ENCODE peak calls at places on chromosome 1, in eight cellular contexts. O, D, Z, T, R, F, J and C are unnamed samples.

GRCh38 chr1:55725378-55725777 is 510.2 kb upstream of the USP24 start:
- DNase-seq in D (no peak), F (no peak), J (no peak), Z (no peak), T (no peak), O (no peak), R (no peak), C (peak)

GRCh38 chr1:76209648-76210047 is 135.1 kb downstream of the ST6GALNAC3 start:
- DNase-seq in R (no peak), T (no peak), D (no peak), Z (no peak), O (no peak), F (no peak), J (no peak), C (no peak)

GRCh38 chr1:92356956-92357355 is 58.1 kb downstream of the RPAP2 start:
- DNase-seq in D (no peak), O (no peak), J (no peak), F (no peak), T (peak), Z (no peak), R (no peak), C (peak)

GRCh38 chr1:206703647-206704046 is 18.9 kb downstream of the MAPKAPK2 start:
- DNase-seq in R (no peak), Z (no peak), D (no peak), O (peak), J (no peak), T (no peak), F (no peak), C (no peak)

GRCh38 chr1:115641762-115642167 is at the start of gene VANGL1:
- DNase-seq in O (no peak), J (no peak), F (no peak), T (no peak), Z (peak), R (no peak), D (peak), C (peak)

GRCh38 chr1:14969006-14969405 is 184.5 kb upstream of the TMEM51 start:
- DNase-seq in Z (no peak), J (no peak), R (peak), O (no peak), F (no peak), D (no peak), T (no peak), C (no peak)

GRCh38 chr1:66980745-66981367 is 56.1 kb downstream of the MIER1 start:
- DNase-seq in D (no peak), O (no peak), F (no peak), R (no peak), J (no peak), Z (peak), T (peak), C (no peak)

GRCh38 chr1:89555550-89555949 is 30.9 kb downstream of the LRRC8B start:
- DNase-seq in Z (no peak), T (no peak), R (no peak), O (no peak), J (no peak), D (no peak), F (no peak), C (no peak)

GRCh38 chr1:59133997-59134396 is 162.9 kb upstream of the FGGY start:
- DNase-seq in R (no peak), J (no peak), Z (no peak), D (no peak), O (no peak), F (no peak), T (no peak), C (no peak)

GRCh38 chr1:40783001-40783905 is at the start of gene KCNQ4:
- DNase-seq in O (no peak), T (no peak), F (peak), R (no peak), Z (no peak), J (peak), D (peak), C (no peak)

GRCh38 chr1:39409055-39409816 is 82.2 kb upstream of the BMP8A start:
- DNase-seq in R (peak), D (peak), Z (peak), T (no peak), J (peak), O (no peak), F (peak), C (peak)

GRCh38 chr1:155976913-155977606 is 1.3 kb downstream of the ARHGEF2 start:
- DNase-seq in T (no peak), R (no peak), D (no peak), F (no peak), O (no peak), J (no peak), Z (no peak), C (no peak)

GRCh38 chr1:7561331-7561921 is 209.7 kb upstream of the VAMP3 start:
- DNase-seq in D (no peak), T (no peak), J (no peak), R (no peak), O (no peak), Z (no peak), F (no peak), C (no peak)

GRCh38 chr1:116806671-116807070 is 52.4 kb downstream of the CD2 start:
- DNase-seq in O (no peak), T (no peak), D (no peak), J (no peak), F (no peak), R (no peak), Z (no peak), C (no peak)

GRCh38 chr1:203996126-203996525 is 76.8 kb upstream of the SOX13 start:
- DNase-seq in D (no peak), O (no peak), J (peak), R (peak), F (no peak), Z (no peak), T (no peak), C (no peak)

GRCh38 chr1:110150330-110151174 is at the start of gene SLC6A17:
- DNase-seq in F (no peak), O (no peak), R (peak), D (no peak), J (no peak), T (no peak), Z (peak), C (peak)

GRCh38 chr1:33914531-33914930 is 50.7 kb downstream of the HMGB4 start:
- DNase-seq in R (no peak), F (no peak), D (no peak), J (no peak), Z (no peak), T (no peak), O (no peak), C (no peak)

GRCh38 chr1:99763956-99764355 is 2.5 kb downstream of the FRRS1 start:
- DNase-seq in T (no peak), D (no peak), F (no peak), J (no peak), R (no peak), O (no peak), Z (no peak), C (no peak)

GRCh38 chr1:87760100-87760499 is 431.4 kb downstream of the LMO4 start:
- DNase-seq in O (no peak), D (no peak), T (no peak), Z (no peak), F (no peak), R (no peak), J (no peak), C (no peak)

GRCh38 chr1:53792751-53793150 is 45.3 kb downstream of the NDC1 start:
- DNase-seq in Z (no peak), F (no peak), D (no peak), T (no peak), O (no peak), R (no peak), J (no peak), C (no peak)

GRCh38 chr1:115929846-115930245 is 46.5 kb upstream of the SLC22A15 start:
- DNase-seq in O (no peak), D (no peak), R (no peak), F (no peak), T (no peak), Z (no peak), J (no peak), C (no peak)

GRCh38 chr1:150548632-150549495 is at the start of gene ADAMTSL4:
- DNase-seq in J (no peak), T (no peak), F (peak), Z (peak), O (no peak), D (peak), R (no peak), C (peak)

GRCh38 chr1:228212415-228212965 is 4.6 kb downstream of the OBSCN start:
- DNase-seq in R (no peak), O (no peak), J (no peak), D (no peak), Z (no peak), F (no peak), T (no peak), C (no peak)

GRCh38 chr1:22470227-22470626 is 18.6 kb downstream of the ZBTB40 start:
- DNase-seq in O (no peak), J (no peak), D (no peak), Z (no peak), R (no peak), F (no peak), T (no peak), C (no peak)

GRCh38 chr1:22471078-22471477 is 19.4 kb downstream of the ZBTB40 start:
- DNase-seq in O (no peak), F (no peak), R (no peak), D (peak), T (no peak), Z (peak), J (peak), C (peak)

GRCh38 chr1:22471610-22472009 is 20.0 kb downstream of the ZBTB40 start:
- DNase-seq in R (no peak), T (no peak), O (no peak), J (no peak), F (no peak), D (no peak), Z (no peak), C (no peak)

GRCh38 chr1:22473952-22474351 is 22.3 kb downstream of the ZBTB40 start:
- DNase-seq in R (no peak), Z (no peak), F (no peak), D (no peak), T (no peak), O (no peak), J (no peak), C (no peak)

GRCh38 chr1:22472596-22472995 is 20.9 kb downstream of the ZBTB40 start:
- DNase-seq in D (no peak), J (no peak), Z (no peak), R (no peak), O (no peak), T (no peak), F (no peak), C (no peak)
- H3K27ac ChIP-seq in D (peak), J (no peak), Z (no peak), R (no peak), O (no peak), T (no peak), F (no peak), C (no peak)

GRCh38 chr1:30743584-30744059 is 14.0 kb downstream of the LAPTM5 start:
- DNase-seq in Z (peak), O (peak), T (no peak), D (no peak), J (no peak), R (no peak), F (no peak), C (no peak)
- H3K4me3 ChIP-seq in Z (no peak), O (peak), T (no peak), D (no peak), J (peak), R (no peak), F (no peak), C (no peak)

GRCh38 chr1:190258003-190258402 is 219.7 kb downstream of the BRINP3 start:
- DNase-seq in O (no peak), F (no peak), D (no peak), J (no peak), Z (no peak), T (no peak), R (no peak), C (no peak)

GRCh38 chr1:190262538-190262937 is 215.1 kb downstream of the BRINP3 start:
- DNase-seq in T (no peak), Z (no peak), F (no peak), D (no peak), J (no peak), R (no peak), O (no peak), C (no peak)

DNA sequence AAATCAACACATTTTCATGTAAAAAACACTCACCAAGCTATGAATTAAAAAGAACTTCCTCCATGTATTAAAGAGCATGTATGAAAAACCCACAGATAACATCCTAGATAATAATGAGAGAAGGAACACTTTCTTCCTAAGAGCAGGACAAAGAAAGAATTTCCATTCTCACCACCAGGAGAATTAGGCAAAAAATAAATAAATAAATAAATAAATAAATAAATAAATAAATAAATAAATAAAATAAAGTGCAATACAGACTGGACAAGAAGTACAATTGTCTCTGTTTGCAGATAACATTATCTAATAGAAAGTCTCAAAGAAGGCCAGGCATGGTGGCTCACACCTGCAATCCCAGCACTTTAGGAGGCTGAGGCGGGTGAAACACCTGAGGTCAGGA is 218.2 kb downstream of the BRINP3 start:
- DNase-seq in O (no peak), J (no peak), R (no peak), T (no peak), Z (no peak), F (no peak), D (no peak), C (no peak)
- TF ChIP-seq CTCF in O (no peak), J (no peak), R (no peak), T (no peak), Z (no peak), F (no peak), D (no peak), C (no peak)

GRCh38 chr1:226097866-226098625 is 35.5 kb downstream of the H3-3A start:
- DNase-seq in Z (no peak), T (no peak), R (no peak), O (no peak), J (no peak), D (no peak), F (no peak), C (peak)
- H3K27ac ChIP-seq in Z (no peak), T (no peak), R (no peak), O (no peak), J (no peak), D (no peak), F (no peak), C (peak)

GRCh38 chr1:45623972-45624371 is at the start of gene CCDC17:
- DNase-seq in J (no peak), D (no peak), Z (no peak), T (no peak), F (no peak), R (no peak), O (no peak), C (no peak)
- H3K4me3 ChIP-seq in J (no peak), D (peak), Z (no peak), T (no peak), F (peak), R (no peak), O (no peak), C (no peak)

GRCh38 chr1:167599839-167600581 is 30.0 kb upstream of the RCSD1 start:
- DNase-seq in J (peak), F (no peak), R (no peak), D (no peak), T (no peak), O (peak), Z (peak), C (peak)
- TF ChIP-seq CTCF in J (peak), F (peak), R (peak), D (peak), T (peak), O (peak), Z (no peak), C (peak)

GRCh38 chr1:108745980-108746381 is 493 bp upstream of the STXBP3 start:
- DNase-seq in O (no peak), F (no peak), R (no peak), J (no peak), T (no peak), D (no peak), Z (no peak), C (no peak)

GRCh38 chr1:108747128-108747827 is 804 bp downstream of the STXBP3 start:
- DNase-seq in O (peak), Z (peak), D (peak), J (peak), R (peak), F (peak), T (peak), C (peak)

GRCh38 chr1:108749081-108749480 is 2.6 kb downstream of the STXBP3 start:
- DNase-seq in R (no peak), F (no peak), D (no peak), Z (no peak), O (no peak), J (no peak), T (no peak), C (no peak)

GRCh38 chr1:108747898-108748297 is 1.4 kb downstream of the STXBP3 start:
- DNase-seq in Z (peak), T (no peak), R (no peak), J (no peak), O (no peak), D (no peak), F (no peak), C (no peak)

DNA sequence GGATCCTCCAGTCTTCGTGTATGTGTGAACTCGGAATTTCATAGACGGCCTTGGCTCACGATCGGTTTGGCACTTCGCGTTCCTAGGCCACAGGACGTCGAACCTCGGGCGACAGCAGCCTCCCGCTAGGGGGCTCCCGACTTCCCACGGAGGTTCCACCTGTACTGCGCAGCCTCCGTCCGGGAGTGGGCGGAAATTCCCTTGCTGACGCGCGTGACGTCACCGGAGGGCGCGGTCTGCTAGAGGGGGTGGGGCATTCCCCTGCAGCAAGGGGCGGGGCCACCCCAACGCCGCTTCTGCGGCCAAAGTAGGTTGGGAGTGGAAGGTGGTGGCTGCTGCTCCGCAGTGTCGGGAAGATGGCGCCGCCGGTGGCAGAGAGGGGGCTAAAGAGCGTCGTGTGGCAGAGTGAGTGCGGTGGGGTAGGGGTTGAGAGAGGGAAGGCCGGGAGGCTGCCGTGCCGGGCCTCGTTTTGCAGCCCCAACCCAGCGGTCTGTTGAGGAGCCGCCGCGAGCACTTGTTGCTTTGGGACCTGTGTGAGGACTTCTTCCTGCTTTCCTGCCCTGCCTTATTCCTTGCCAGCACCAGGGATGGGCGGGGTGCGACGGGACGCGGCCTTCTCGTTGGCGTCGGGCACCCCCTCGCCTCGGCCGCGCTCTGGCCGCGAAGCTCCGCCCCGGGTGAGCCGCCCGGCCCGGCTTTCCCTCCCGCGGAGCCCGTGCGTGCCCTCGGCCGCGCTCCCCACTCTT is at the start of gene STXBP3:
- DNase-seq in O (peak), R (peak), Z (peak), D (peak), F (peak), J (peak), T (peak), C (peak)
- H3K27ac ChIP-seq in O (peak), R (peak), Z (peak), D (peak), F (peak), J (peak), T (peak), C (peak)